ENCODE peak calls at places on chromosomes 6 and 20, in eight cellular contexts. One of them, this sample, is unnamed.

GRCh38 chr20:32400476-32400875 is 42.3 kb downstream of the ASXL1 start:
- DNase-seq in progenitor cell of endocrine pancreas: no peak
- DNase-seq in M059J: no peak
- DNase-seq in smooth muscle cell of the brain vasculature: no peak
- DNase-seq in ELR: no peak
- DNase-seq in ELF-1: no peak
- DNase-seq in foreskin fibroblast: no peak
- DNase-seq in endothelial cell of umbilical vein: no peak
- DNase-seq in this sample: no peak

GRCh38 chr6:23535071-23535470 is 590.9 kb upstream of the NRSN1 start:
- DNase-seq in progenitor cell of endocrine pancreas: no peak
- DNase-seq in ELR: no peak
- DNase-seq in ELF-1: no peak
- DNase-seq in foreskin fibroblast: no peak
- DNase-seq in smooth muscle cell of the brain vasculature: no peak
- DNase-seq in endothelial cell of umbilical vein: no peak
- DNase-seq in M059J: no peak
- DNase-seq in this sample: no peak

GRCh38 chr6:5085638-5086293 is 625 bp downstream of the PPP1R3G start:
- DNase-seq in smooth muscle cell of the brain vasculature: no peak
- DNase-seq in ELR: peak; percentile 52
- DNase-seq in ELF-1: peak; percentile 73
- DNase-seq in progenitor cell of endocrine pancreas: peak; percentile 39
- DNase-seq in foreskin fibroblast: peak; percentile 41
- DNase-seq in M059J: peak; percentile 45
- DNase-seq in endothelial cell of umbilical vein: peak; percentile 70
- DNase-seq in this sample: peak; percentile 64

GRCh38 chr6:110233769-110234374 is 53.6 kb downstream of the CDC40 start:
- DNase-seq in M059J: peak; percentile 46
- DNase-seq in ELR: no peak
- DNase-seq in progenitor cell of endocrine pancreas: no peak
- DNase-seq in ELF-1: no peak
- DNase-seq in endothelial cell of umbilical vein: no peak
- DNase-seq in foreskin fibroblast: no peak
- DNase-seq in smooth muscle cell of the brain vasculature: no peak
- DNase-seq in this sample: no peak

GRCh38 chr6:152070556-152070955 is 263.1 kb downstream of the ESR1 start:
- DNase-seq in endothelial cell of umbilical vein: no peak
- DNase-seq in ELR: no peak
- DNase-seq in foreskin fibroblast: no peak
- DNase-seq in smooth muscle cell of the brain vasculature: no peak
- DNase-seq in M059J: no peak
- DNase-seq in ELF-1: no peak
- DNase-seq in progenitor cell of endocrine pancreas: no peak
- DNase-seq in this sample: no peak

GRCh38 chr20:38270869-38271608 is 10.5 kb upstream of the KIAA1755 start:
- DNase-seq in M059J: peak; percentile 100
- DNase-seq in progenitor cell of endocrine pancreas: no peak
- DNase-seq in foreskin fibroblast: peak; percentile 92
- DNase-seq in ELR: peak; percentile 97
- DNase-seq in smooth muscle cell of the brain vasculature: peak; percentile 95
- DNase-seq in endothelial cell of umbilical vein: peak; percentile 94
- DNase-seq in ELF-1: no peak
- DNase-seq in this sample: no peak

GRCh38 chr6:11094411-11094851 is 797 bp downstream of the SMIM13 start:
- DNase-seq in foreskin fibroblast: peak; percentile 28
- DNase-seq in endothelial cell of umbilical vein: peak; percentile 65
- DNase-seq in ELR: peak; percentile 77
- DNase-seq in ELF-1: peak; percentile 77
- DNase-seq in smooth muscle cell of the brain vasculature: no peak
- DNase-seq in M059J: peak; percentile 82
- DNase-seq in progenitor cell of endocrine pancreas: peak; percentile 13
- DNase-seq in this sample: no peak

GRCh38 chr6:147037881-147038280 is 166.3 kb upstream of the STXBP5 start:
- DNase-seq in M059J: no peak
- DNase-seq in foreskin fibroblast: no peak
- DNase-seq in ELF-1: no peak
- DNase-seq in ELR: no peak
- DNase-seq in endothelial cell of umbilical vein: no peak
- DNase-seq in progenitor cell of endocrine pancreas: no peak
- DNase-seq in smooth muscle cell of the brain vasculature: no peak
- DNase-seq in this sample: no peak

GRCh38 chr6:152993431-152993830 is 9.1 kb downstream of the MTRF1L start:
- DNase-seq in endothelial cell of umbilical vein: no peak
- DNase-seq in progenitor cell of endocrine pancreas: no peak
- DNase-seq in foreskin fibroblast: no peak
- DNase-seq in smooth muscle cell of the brain vasculature: no peak
- DNase-seq in M059J: no peak
- DNase-seq in ELF-1: no peak
- DNase-seq in ELR: peak; percentile 40
- DNase-seq in this sample: no peak

GRCh38 chr20:20713244-20713765 is 861 bp upstream of the RALGAPA2 start:
- DNase-seq in foreskin fibroblast: no peak
- DNase-seq in M059J: peak; percentile 48
- DNase-seq in ELR: peak; percentile 8
- DNase-seq in smooth muscle cell of the brain vasculature: no peak
- DNase-seq in endothelial cell of umbilical vein: no peak
- DNase-seq in progenitor cell of endocrine pancreas: no peak
- DNase-seq in ELF-1: no peak
- DNase-seq in this sample: peak; percentile 83

GRCh38 chr6:133697666-133698065 is 191.2 kb upstream of the TCF21 start:
- DNase-seq in M059J: peak; percentile 11
- DNase-seq in progenitor cell of endocrine pancreas: no peak
- DNase-seq in ELF-1: no peak
- DNase-seq in ELR: no peak
- DNase-seq in smooth muscle cell of the brain vasculature: peak; percentile 65
- DNase-seq in endothelial cell of umbilical vein: no peak
- DNase-seq in foreskin fibroblast: peak; percentile 38
- DNase-seq in this sample: no peak

GRCh38 chr6:48151142-48151541 is 40.1 kb upstream of the PTCHD4 start:
- DNase-seq in M059J: peak; percentile 98
- DNase-seq in smooth muscle cell of the brain vasculature: no peak
- DNase-seq in progenitor cell of endocrine pancreas: no peak
- DNase-seq in ELF-1: no peak
- DNase-seq in endothelial cell of umbilical vein: no peak
- DNase-seq in ELR: peak; percentile 40
- DNase-seq in foreskin fibroblast: no peak
- DNase-seq in this sample: no peak

GRCh38 chr6:90369024-90369519 is 72.4 kb upstream of the BACH2 start:
- DNase-seq in endothelial cell of umbilical vein: peak; percentile 98
- DNase-seq in foreskin fibroblast: peak; percentile 99
- DNase-seq in ELR: peak; percentile 100
- DNase-seq in smooth muscle cell of the brain vasculature: peak; percentile 97
- DNase-seq in ELF-1: peak; percentile 86
- DNase-seq in progenitor cell of endocrine pancreas: no peak
- DNase-seq in M059J: peak; percentile 98
- DNase-seq in this sample: peak; percentile 98

GRCh38 chr6:90072961-90073464 is 178.7 kb downstream of the GJA10 start:
- DNase-seq in M059J: no peak
- DNase-seq in endothelial cell of umbilical vein: no peak
- DNase-seq in ELF-1: no peak
- DNase-seq in progenitor cell of endocrine pancreas: no peak
- DNase-seq in smooth muscle cell of the brain vasculature: no peak
- DNase-seq in ELR: no peak
- DNase-seq in foreskin fibroblast: no peak
- DNase-seq in this sample: no peak

GRCh38 chr6:28220164-28221133 is 4.6 kb upstream of the ZSCAN9 start:
- DNase-seq in M059J: no peak
- DNase-seq in foreskin fibroblast: no peak
- DNase-seq in progenitor cell of endocrine pancreas: no peak
- DNase-seq in endothelial cell of umbilical vein: peak; percentile 5
- DNase-seq in ELR: peak; percentile 69
- DNase-seq in ELF-1: no peak
- DNase-seq in smooth muscle cell of the brain vasculature: no peak
- DNase-seq in this sample: no peak